ENCODE peak calls at places on chromosome 15, in nine cellular contexts. Y is retinal pigment epithelial cell; T is colonic mucosa; S is CD8-positive, alpha-beta T cell; C is testis; K is AG09309; G is WTC11; A is fibroblast of the aortic adventitia; D is psoas muscle. L is an unnamed sample.

GRCh38 chr15:49627407-49627877 is 6.6 kb downstream of the DTWD1 start:
- DNase-seq in C (no peak), A (peak), S (no peak), K (peak), T (no peak), Y (peak), D (no peak), G (no peak), L (no peak)

GRCh38 chr15:52331490-52332240 is 36.1 kb upstream of the MYO5C start:
- DNase-seq in G (no peak), T (no peak), D (no peak), Y (no peak), K (no peak), A (peak), C (no peak), S (peak), L (no peak)

GRCh38 chr15:41022487-41023090 is 69.3 kb downstream of the CHAC1 start:
- DNase-seq in D (no peak), C (peak), A (peak), K (peak), S (peak), G (peak), T (peak), Y (no peak), L (no peak)

GRCh38 chr15:33112541-33113105 is 81.9 kb downstream of the FMN1 start:
- DNase-seq in Y (no peak), S (no peak), T (no peak), C (no peak), D (no peak), G (no peak), A (no peak), K (no peak), L (no peak)

GRCh38 chr15:101689901-101690300 is 34.4 kb downstream of the TARS3 start:
- DNase-seq in G (no peak), A (no peak), K (no peak), D (no peak), S (no peak), T (no peak), C (no peak), Y (no peak), L (no peak)

GRCh38 chr15:100131321-100132224 is 210.2 kb downstream of the ADAMTS17 start:
- DNase-seq in D (no peak), C (peak), A (no peak), K (no peak), T (no peak), G (peak), S (no peak), Y (no peak), L (no peak)

GRCh38 chr15:89575656-89576416 is 567 bp downstream of the TICRR start:
- DNase-seq in C (no peak), K (no peak), S (no peak), D (no peak), A (no peak), T (peak), G (peak), Y (no peak), L (no peak)

GRCh38 chr15:71301958-71302621 is 186.8 kb downstream of the THSD4 start:
- DNase-seq in C (no peak), G (no peak), K (no peak), D (no peak), A (peak), T (no peak), Y (no peak), S (no peak), L (no peak)

GRCh38 chr15:74696808-74697207 is 984 bp upstream of the EDC3 start:
- DNase-seq in G (no peak), D (no peak), T (no peak), C (no peak), A (no peak), K (no peak), S (no peak), Y (no peak), L (no peak)

GRCh38 chr15:33021806-33022389 is 172.6 kb downstream of the FMN1 start:
- DNase-seq in T (peak), Y (no peak), C (no peak), K (peak), S (no peak), D (no peak), A (peak), G (no peak), L (no peak)

GRCh38 chr15:41309226-41309905 is 23.0 kb downstream of the OIP5 start:
- DNase-seq in D (no peak), C (no peak), G (no peak), T (no peak), Y (no peak), A (no peak), S (no peak), K (no peak), L (no peak)

GRCh38 chr15:70259640-70260066 is 161.9 kb upstream of the TLE3 start:
- DNase-seq in D (peak), K (no peak), G (peak), A (no peak), T (no peak), Y (no peak), S (no peak), C (no peak), L (no peak)

GRCh38 chr15:99495430-99496301 is 70.1 kb upstream of the MEF2A start:
- DNase-seq in T (no peak), D (no peak), Y (no peak), G (no peak), C (peak), K (no peak), S (no peak), A (peak), L (peak)

GRCh38 chr15:58213587-58214360 is 75.6 kb downstream of the AQP9 start:
- DNase-seq in C (no peak), Y (no peak), K (peak), G (no peak), A (peak), S (no peak), T (no peak), D (no peak), L (no peak)

GRCh38 chr15:36332301-36332700 is 247.1 kb upstream of the CDIN1 start:
- DNase-seq in Y (no peak), G (no peak), D (no peak), K (peak), S (no peak), A (peak), T (no peak), C (no peak), L (no peak)

GRCh38 chr15:98746756-98747155 is 98.4 kb downstream of the IGF1R start:
- DNase-seq in S (no peak), K (no peak), Y (no peak), T (no peak), A (no peak), G (no peak), D (no peak), C (no peak), L (no peak)

GRCh38 chr15:41011055-41011815 is 58.0 kb downstream of the CHAC1 start:
- DNase-seq in Y (no peak), S (no peak), K (no peak), T (no peak), A (no peak), C (no peak), G (no peak), D (no peak), L (no peak)

GRCh38 chr15:37007301-37007700 is 93.0 kb downstream of the MEIS2 start:
- DNase-seq in G (no peak), S (no peak), C (no peak), Y (no peak), D (no peak), A (peak), T (no peak), K (no peak), L (no peak)

GRCh38 chr15:55694652-55695150 is 48.3 kb downstream of the PRTG start:
- DNase-seq in D (no peak), S (no peak), K (peak), Y (no peak), C (no peak), A (no peak), G (no peak), T (peak), L (no peak)

GRCh38 chr15:95567686-95568085 is 762.8 kb upstream of the NR2F2 start:
- DNase-seq in Y (no peak), S (no peak), G (no peak), D (no peak), A (peak), K (no peak), C (no peak), T (no peak), L (no peak)

GRCh38 chr15:28260722-28261121 is 61.3 kb downstream of the HERC2 start:
- DNase-seq in Y (no peak), T (no peak), S (no peak), D (peak), G (peak), A (no peak), C (no peak), K (no peak), L (no peak)

GRCh38 chr15:78077053-78077859 is at the start of gene TBC1D2B:
- DNase-seq in G (peak), K (no peak), T (peak), Y (no peak), S (peak), C (peak), D (peak), A (peak), L (no peak)

GRCh38 chr15:95105229-95105628 is 873.9 kb downstream of the MCTP2 start:
- DNase-seq in T (no peak), S (no peak), D (no peak), Y (peak), K (no peak), C (no peak), A (no peak), G (no peak), L (no peak)

GRCh38 chr15:75161788-75162414 is 39.8 kb upstream of the C15orf39 start:
- DNase-seq in D (no peak), S (no peak), C (no peak), Y (no peak), G (no peak), K (no peak), A (peak), T (no peak), L (peak)

GRCh38 chr15:101017041-101017754 is 98.0 kb downstream of the LRRK1 start:
- DNase-seq in K (no peak), Y (no peak), D (no peak), C (peak), S (no peak), A (no peak), T (peak), G (peak), L (peak)

GRCh38 chr15:69392352-69392751 is 21.8 kb upstream of the KIF23 start:
- DNase-seq in K (no peak), T (no peak), S (no peak), D (no peak), C (no peak), Y (no peak), A (no peak), G (no peak), L (no peak)

GRCh38 chr15:47523669-47524068 is 193.6 kb upstream of the SEMA6D start:
- DNase-seq in D (no peak), G (no peak), A (peak), T (no peak), C (no peak), K (no peak), Y (no peak), S (no peak), L (no peak)

GRCh38 chr15:65289261-65289854 is 2.7 kb upstream of the PARP16 start:
- DNase-seq in T (no peak), Y (no peak), K (no peak), A (no peak), C (no peak), D (no peak), G (no peak), S (no peak), L (no peak)

GRCh38 chr15:65285291-65286068 is 1.2 kb downstream of the PARP16 start:
- DNase-seq in Y (no peak), C (no peak), G (no peak), K (no peak), T (no peak), D (no peak), S (no peak), A (peak), L (no peak)

GRCh38 chr15:65286704-65287514 is at the start of gene PARP16:
- DNase-seq in C (peak), S (peak), G (peak), T (peak), D (peak), Y (no peak), K (no peak), A (peak), L (peak)

GRCh38 chr15:65287515-65287845 is 797 bp upstream of the PARP16 start:
- DNase-seq in S (no peak), K (no peak), D (no peak), A (no peak), G (no peak), C (no peak), T (no peak), Y (no peak), L (no peak)

GRCh38 chr15:65286069-65286703 is 497 bp downstream of the PARP16 start:
- DNase-seq in A (peak), D (peak), T (peak), S (no peak), Y (no peak), K (no peak), G (peak), C (peak), L (no peak)
- TF ChIP-seq CTCF in A (no peak), D (no peak), T (no peak), S (no peak), Y (no peak), K (no peak), G (no peak), C (no peak), L (no peak)

GRCh38 chr15:73051811-73052678 is at the start of gene NEO1:
- DNase-seq in G (peak), C (peak), D (peak), Y (peak), T (peak), K (no peak), S (peak), A (peak), L (no peak)

GRCh38 chr15:73051402-73051810 is 857 bp upstream of the NEO1 start:
- DNase-seq in K (no peak), A (no peak), D (peak), Y (no peak), C (peak), T (peak), G (peak), S (no peak), L (no peak)

GRCh38 chr15:73053398-73053723 is 1.1 kb downstream of the NEO1 start:
- DNase-seq in K (no peak), T (peak), D (no peak), S (no peak), Y (no peak), C (no peak), A (no peak), G (no peak), L (no peak)

GRCh38 chr15:73054417-73054963 is 2.2 kb downstream of the NEO1 start:
- DNase-seq in K (no peak), A (no peak), G (no peak), C (no peak), Y (no peak), T (peak), D (no peak), S (no peak), L (no peak)

GRCh38 chr15:73052679-73053397 is 575 bp downstream of the NEO1 start:
- DNase-seq in C (peak), K (no peak), G (peak), A (peak), T (peak), Y (peak), S (peak), D (peak), L (no peak)
- TF ChIP-seq CTCF in C (peak), K (peak), G (no peak), A (peak), T (peak), Y (peak), S (no peak), D (peak), L (peak)

GRCh38 chr15:39730552-39730951 is 52.1 kb downstream of the FSIP1 start:
- DNase-seq in K (no peak), S (no peak), T (peak), Y (no peak), G (no peak), D (no peak), A (no peak), C (no peak), L (no peak)
- TF ChIP-seq CTCF in K (no peak), S (no peak), T (no peak), Y (no peak), G (no peak), D (no peak), A (no peak), C (no peak), L (no peak)

GRCh38 chr15:93052090-93052892 is 36.7 kb downstream of the RGMA start:
- DNase-seq in D (no peak), K (no peak), G (no peak), T (no peak), A (no peak), S (no peak), Y (no peak), C (no peak), L (no peak)
- TF ChIP-seq CTCF in D (no peak), K (peak), G (no peak), T (no peak), A (no peak), S (no peak), Y (peak), C (no peak), L (peak)

GRCh38 chr15:62925875-62926274 is 116.7 kb upstream of the TPM1 start:
- DNase-seq in G (no peak), A (no peak), D (no peak), T (no peak), K (no peak), Y (no peak), S (no peak), C (no peak), L (no peak)

GRCh38 chr15:62931650-62932049 is 110.9 kb upstream of the TPM1 start:
- DNase-seq in T (no peak), C (no peak), K (no peak), G (no peak), A (no peak), Y (no peak), D (no peak), S (no peak), L (no peak)

GRCh38 chr15:62927196-62927595 is 115.4 kb upstream of the TPM1 start:
- DNase-seq in K (no peak), T (no peak), D (no peak), C (no peak), Y (no peak), A (peak), G (no peak), S (no peak), L (no peak)

GRCh38 chr15:62928996-62929350 is 113.6 kb upstream of the TPM1 start:
- DNase-seq in D (no peak), C (no peak), Y (peak), S (no peak), T (no peak), K (no peak), A (no peak), G (no peak), L (no peak)

DNA sequence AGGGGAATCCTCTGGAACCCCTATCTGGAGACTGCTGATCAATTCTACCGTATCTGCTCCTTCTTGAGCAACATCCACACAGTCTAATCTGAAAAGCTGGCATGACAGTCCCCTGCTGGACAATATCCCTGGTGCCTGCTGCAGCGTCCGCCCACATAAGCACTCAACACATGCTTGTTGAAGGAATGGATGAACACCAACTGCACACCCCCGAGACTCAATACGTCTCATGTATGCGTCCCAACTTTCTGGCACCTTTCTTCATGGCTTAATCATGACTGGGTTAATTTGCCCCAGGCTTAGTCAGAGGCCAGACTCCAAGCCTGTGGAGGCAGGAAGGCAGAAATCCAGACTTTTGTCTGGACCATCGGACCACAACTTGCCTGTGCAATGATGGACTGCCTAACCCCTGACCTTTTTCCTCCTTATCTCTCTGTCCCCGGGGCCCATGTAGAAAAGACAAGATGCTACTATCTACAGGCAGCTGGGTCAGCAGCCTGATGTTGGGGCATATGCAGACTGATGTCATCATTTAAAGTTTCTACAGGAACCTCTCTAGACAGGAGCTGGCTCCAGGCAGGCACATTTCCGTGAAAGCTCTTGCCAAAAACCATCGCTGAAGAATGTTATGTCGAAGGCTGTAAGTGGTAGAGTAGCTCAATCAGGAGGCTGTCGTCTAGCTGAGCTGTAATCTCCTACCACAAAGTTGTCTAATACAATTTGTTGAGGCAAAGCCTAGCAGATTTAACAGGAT is 114.1 kb upstream of the TPM1 start:
- DNase-seq in C (no peak), T (no peak), A (peak), Y (peak), K (peak), G (no peak), S (no peak), D (no peak), L (no peak)
- TF ChIP-seq CTCF in C (no peak), T (no peak), A (peak), Y (peak), K (peak), G (no peak), S (no peak), D (no peak), L (no peak)

DNA sequence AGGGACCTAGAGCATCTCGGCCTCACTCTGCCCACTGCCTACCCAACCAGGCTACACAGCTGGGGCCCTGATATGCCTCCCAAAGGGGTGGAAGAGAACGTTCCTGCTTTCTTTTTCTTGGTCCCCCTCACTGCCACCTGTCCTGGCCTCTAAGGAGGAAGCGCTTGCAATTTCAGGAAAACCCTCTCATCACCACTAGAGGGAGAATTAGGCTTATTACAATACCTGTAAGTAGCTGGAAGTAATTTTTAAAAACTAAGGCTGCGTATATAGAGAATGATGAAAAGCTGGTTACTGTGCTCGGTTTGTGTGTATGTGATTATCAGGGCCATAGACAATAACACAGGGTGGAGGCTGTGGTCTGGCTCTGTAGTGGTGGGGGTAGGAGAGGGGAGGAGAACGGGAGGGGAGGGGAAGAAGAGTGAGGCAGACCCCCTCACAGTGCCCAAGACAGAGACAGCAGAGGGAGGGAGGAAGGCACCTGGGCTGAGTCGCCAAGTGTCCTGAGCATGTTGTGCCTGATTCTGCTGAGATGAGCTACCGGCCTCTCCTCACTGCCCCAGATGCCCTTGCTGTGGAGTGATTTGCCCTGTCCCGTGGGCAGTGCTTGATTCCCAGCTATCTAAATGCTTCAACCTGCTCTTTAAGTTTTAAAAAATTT is 3.3 kb downstream of the GABRG3 start:
- DNase-seq in A (peak), C (no peak), S (no peak), K (no peak), D (no peak), T (no peak), G (peak), Y (peak), L (no peak)
- TF ChIP-seq CTCF in A (peak), C (peak), S (no peak), K (no peak), D (no peak), T (no peak), G (peak), Y (peak), L (no peak)

GRCh38 chr15:66981746-66982145 is 83.7 kb upstream of the SMAD3 start:
- DNase-seq in T (no peak), K (no peak), S (no peak), A (no peak), Y (no peak), G (no peak), C (no peak), D (no peak), L (no peak)
- TF ChIP-seq CTCF in T (no peak), K (no peak), S (no peak), A (no peak), Y (no peak), G (no peak), C (no peak), D (no peak), L (no peak)

L was measured in CD14-positive monocyte.